ENCODE peak calls at places on chromosomes 4 and X, in five cellular contexts. I is astrocyte of the hippocampus, U is H9, E is head of caudate nucleus, R is PC-3. J is an unnamed sample.

GRCh38 chrX:2897311-2897689 is 31.8 kb downstream of the ARSD start:
- DNase-seq in R (peak), I (no peak), E (no peak), U (no peak), J (no peak)

GRCh38 chr4:105060628-105061027 is 86.0 kb upstream of the TET2 start:
- DNase-seq in I (peak), R (peak), E (no peak), U (no peak), J (no peak)

GRCh38 chr4:127236875-127237274 is 395.9 kb upstream of the INTU start:
- DNase-seq in E (no peak), U (no peak), I (no peak), R (no peak), J (no peak)

GRCh38 chr4:164807611-164808010 is 53.7 kb downstream of the SMIM31 start:
- DNase-seq in I (peak), R (no peak), U (peak), E (no peak), J (no peak)

GRCh38 chr4:161841759-161842158 is 322.0 kb downstream of the FSTL5 start:
- DNase-seq in R (peak), I (no peak), E (no peak), U (no peak), J (no peak)

GRCh38 chr4:168560835-168561210 is 64.0 kb downstream of the PALLD start:
- DNase-seq in U (no peak), E (no peak), I (no peak), R (peak), J (no peak)

GRCh38 chr4:99815597-99816011 is 1.0 kb upstream of the DAPP1 start:
- DNase-seq in U (peak), R (peak), E (no peak), I (peak), J (no peak)

GRCh38 chrX:123626962-123627361 is 105.9 kb downstream of the THOC2 start:
- DNase-seq in E (no peak), R (peak), I (peak), U (no peak), J (no peak)

GRCh38 chrX:81890476-81890875 is 688.6 kb downstream of the SH3BGRL start:
- DNase-seq in U (no peak), R (peak), E (no peak), I (no peak), J (no peak)

GRCh38 chr4:25098964-25099843 is 61.0 kb downstream of the SEPSECS start:
- DNase-seq in U (no peak), E (no peak), R (peak), I (peak), J (peak)

GRCh38 chrX:110251961-110252360 is 65.9 kb downstream of the AMMECR1 start:
- DNase-seq in U (no peak), E (no peak), I (no peak), R (no peak), J (no peak)

GRCh38 chr4:7507381-7507780 is 72.7 kb upstream of the PSAPL1 start:
- DNase-seq in U (no peak), E (no peak), R (no peak), I (no peak), J (no peak)

GRCh38 chr4:38948551-38948950 is 80.9 kb downstream of the FAM114A1 start:
- DNase-seq in U (no peak), E (peak), R (peak), I (peak), J (peak)

GRCh38 chrX:19889582-19890342 is 2.4 kb upstream of the SH3KBP1 start:
- DNase-seq in E (no peak), U (no peak), I (peak), R (peak), J (no peak)

GRCh38 chr4:37981844-37982720 is 21.9 kb downstream of the PTTG2 start:
- DNase-seq in I (peak), U (no peak), R (peak), E (no peak), J (no peak)

GRCh38 chrX:41384041-41384705 is 50.2 kb downstream of the DDX3X start:
- DNase-seq in E (peak), U (no peak), I (peak), R (peak), J (peak)

GRCh38 chrX:154096140-154097002 is 1.1 kb downstream of the MECP2 start:
- DNase-seq in I (peak), U (no peak), E (peak), R (peak), J (no peak)

J was measured in right atrium auricular region.